ENCODE peak calls at places on chromosomes 2 and 18, in ten cellular contexts. G is WTC11, X is MCF 10A, O is AG10803, P is A549, B is omental fat pad, V is tibial artery, H is PC-9, W is foreskin fibroblast, Y is bronchial epithelial cell. T is an unnamed sample.

GRCh38 chr2:221571391-221572179 is 519 bp downstream of the EPHA4 start:
- DNase-seq in X (peak; percentile 36), P (no peak), O (peak; percentile 32), V (peak; percentile 67), W (peak; percentile 24), Y (peak; percentile 3), B (no peak), G (peak; percentile 35), H (peak; percentile 59), T (no peak)

GRCh38 chr18:45557779-45558178 is 57.5 kb upstream of the SLC14A2 start:
- DNase-seq in Y (no peak), P (no peak), V (no peak), O (no peak), G (no peak), H (no peak), B (no peak), W (no peak), X (no peak), T (no peak)

GRCh38 chr18:22344908-22345670 is 72.6 kb downstream of the CTAGE1 start:
- DNase-seq in V (no peak), P (no peak), G (no peak), H (no peak), Y (no peak), O (no peak), W (no peak), B (no peak), X (no peak), T (no peak)

GRCh38 chr2:237281900-237282306 is 132.1 kb downstream of the COL6A3 start:
- DNase-seq in Y (peak; percentile 58), W (peak; percentile 96), P (no peak), O (peak; percentile 99), H (peak; percentile 43), V (no peak), B (no peak), G (no peak), X (peak; percentile 91), T (no peak)

GRCh38 chr2:45442026-45442425 is 169.0 kb downstream of the SRBD1 start:
- DNase-seq in W (no peak), V (no peak), Y (no peak), G (no peak), X (no peak), P (no peak), O (no peak), B (no peak), H (no peak), T (no peak)

GRCh38 chr2:25582079-25582830 is 91.1 kb downstream of the DTNB start:
- DNase-seq in V (no peak), P (no peak), G (no peak), B (no peak), H (no peak), X (no peak), Y (no peak), W (no peak), O (no peak), T (peak; percentile 78)

GRCh38 chr2:143720093-143720664 is 591.0 kb downstream of the ARHGAP15 start:
- DNase-seq in V (no peak), P (peak; percentile 4), W (no peak), Y (no peak), X (no peak), H (no peak), O (no peak), G (peak; percentile 28), B (no peak), T (no peak)

GRCh38 chr2:181426687-181427086 is 30.5 kb upstream of the ITGA4 start:
- DNase-seq in G (no peak), P (no peak), O (no peak), V (no peak), H (no peak), X (no peak), B (no peak), W (no peak), Y (no peak), T (no peak)

GRCh38 chr18:35695803-35696202 is 114.3 kb downstream of the GALNT1 start:
- DNase-seq in P (no peak), V (no peak), Y (no peak), W (no peak), B (no peak), H (no peak), O (peak; percentile 3), G (no peak), X (no peak), T (no peak)

GRCh38 chr2:241959751-241960269 is 90.3 kb downstream of the RTP5 start:
- DNase-seq in W (no peak), G (no peak), V (no peak), B (no peak), O (no peak), H (no peak), P (no peak), Y (no peak), X (no peak), T (no peak)

GRCh38 chr18:48106976-48107781 is 176.7 kb upstream of the SMAD2 start:
- DNase-seq in W (no peak), Y (no peak), V (no peak), B (no peak), H (no peak), P (no peak), O (peak; percentile 8), G (no peak), X (no peak), T (no peak)

GRCh38 chr18:78995740-78996395 is 16.2 kb downstream of the SALL3 start:
- DNase-seq in X (no peak), W (no peak), H (no peak), G (no peak), Y (no peak), P (no peak), V (no peak), O (no peak), B (no peak), T (no peak)

GRCh38 chr2:210768329-210768910 is 212.0 kb downstream of the CPS1 start:
- DNase-seq in G (no peak), Y (no peak), W (no peak), O (no peak), P (no peak), V (no peak), B (no peak), H (no peak), X (no peak), T (no peak)

GRCh38 chr18:52869942-52870907 is 530.2 kb downstream of the DCC start:
- DNase-seq in G (peak; percentile 46), O (no peak), B (no peak), H (no peak), V (no peak), W (no peak), X (no peak), Y (no peak), P (peak; percentile 1), T (no peak)
- TF ChIP-seq CTCF in G (no peak), O (no peak), B (no peak), H (no peak), V (no peak), W (no peak), X (no peak), Y (no peak), P (no peak), T (no peak)

GRCh38 chr2:75728614-75729419 is 18.1 kb upstream of the GCFC2 start:
- DNase-seq in H (no peak), O (no peak), G (no peak), W (no peak), V (no peak), X (no peak), Y (no peak), P (no peak), B (no peak), T (no peak)

DNA sequence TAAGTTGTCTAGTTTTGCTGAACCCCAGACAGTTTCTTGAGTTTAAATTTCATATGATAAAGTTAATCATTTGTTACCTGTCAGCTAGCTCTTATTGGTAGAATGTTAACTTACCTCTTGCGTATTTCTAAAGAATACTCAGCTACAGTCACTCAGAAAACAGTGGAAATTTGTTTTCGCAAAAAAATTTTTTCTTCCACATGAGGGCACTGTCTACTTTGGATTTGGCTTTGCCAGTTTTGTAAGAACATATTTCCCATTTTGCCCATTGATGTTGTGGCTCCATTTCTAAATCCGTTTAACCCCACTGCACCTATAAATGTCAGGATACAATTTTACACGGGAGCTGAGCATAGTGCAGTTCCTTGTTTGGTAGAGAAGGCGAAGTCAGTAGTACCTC is 19.1 kb upstream of the GCFC2 start:
- DNase-seq in P (peak; percentile 23), O (peak; percentile 6), Y (peak; percentile 37), H (no peak), V (no peak), X (peak; percentile 22), G (no peak), B (no peak), W (no peak), T (no peak)
- TF ChIP-seq CTCF in P (peak; percentile 55), O (peak; percentile 40), Y (peak; percentile 22), H (peak; percentile 63), V (peak; percentile 10), X (peak; percentile 29), G (no peak), B (no peak), W (peak; percentile 17), T (no peak)

GRCh38 chr2:232333361-232334135 is 45.0 kb upstream of the ALPP start:
- DNase-seq in H (no peak), V (peak; percentile 62), P (peak; percentile 33), X (peak; percentile 30), Y (peak; percentile 51), B (no peak), W (no peak), G (peak; percentile 67), O (no peak), T (peak; percentile 40)
- TF ChIP-seq CTCF in H (peak; percentile 48), V (no peak), P (peak; percentile 52), X (peak; percentile 55), Y (peak; percentile 68), B (no peak), W (peak; percentile 66), G (peak; percentile 34), O (peak; percentile 46), T (no peak)

GRCh38 chr2:18791172-18791797 is 201.9 kb upstream of the NT5C1B start:
- DNase-seq in Y (peak; percentile 8), V (no peak), W (peak; percentile 30), O (no peak), X (no peak), G (no peak), P (no peak), H (no peak), B (no peak), T (no peak)

GRCh38 chr2:18788590-18788989 is 199.2 kb upstream of the NT5C1B start:
- DNase-seq in V (no peak), Y (no peak), G (no peak), P (no peak), O (peak; percentile 5), H (no peak), X (peak; percentile 34), B (no peak), W (no peak), T (no peak)

GRCh38 chr2:18790465-18791171 is 201.2 kb upstream of the NT5C1B start:
- DNase-seq in P (no peak), H (no peak), G (no peak), B (no peak), O (no peak), Y (no peak), W (no peak), X (no peak), V (no peak), T (no peak)

GRCh38 chr2:18784245-18784644 is 194.9 kb upstream of the NT5C1B start:
- DNase-seq in H (no peak), X (no peak), O (no peak), P (no peak), W (no peak), B (no peak), G (no peak), V (no peak), Y (no peak), T (no peak)

DNA sequence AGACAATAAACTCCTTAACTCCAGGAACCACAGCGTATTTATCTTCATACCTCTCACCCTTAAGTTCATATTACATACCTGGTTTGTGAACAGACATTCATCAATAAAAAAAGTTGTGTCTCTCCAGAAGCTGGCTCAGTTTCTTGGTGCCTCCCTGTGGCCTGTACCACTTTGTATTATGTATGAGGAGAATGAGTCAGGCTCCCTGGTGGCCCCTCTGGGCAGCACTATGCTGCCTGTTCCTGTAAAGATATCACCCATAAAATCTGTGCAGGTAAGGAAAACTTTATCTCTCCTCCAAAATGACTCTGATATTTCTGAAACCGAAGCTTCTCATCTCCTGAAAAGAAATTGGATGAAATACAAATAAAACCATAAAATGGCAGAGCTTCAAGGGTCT is 198.4 kb upstream of the NT5C1B start:
- DNase-seq in W (no peak), H (no peak), V (no peak), Y (no peak), B (no peak), X (no peak), O (no peak), G (no peak), P (no peak), T (no peak)
- TF ChIP-seq CTCF in W (no peak), H (no peak), V (no peak), Y (no peak), B (no peak), X (no peak), O (no peak), G (no peak), P (no peak), T (no peak)

T was measured in CD14-positive monocyte.